ENCODE peak calls at places on chromosomes 5 and 9, in seven cellular contexts. J is SJSA1, R is AG09309, L is astrocyte, P is mesendoderm, O is T follicular helper cell, V is NCI-H1105 treated with DMSO at 0.1 percent for 48 hours. B is an unnamed sample.
A peak's percentile ranks its signal among the peaks of the same experiment; 100 is the strongest.

GRCh38 chr9:108860354-108860753 is 1.7 kb upstream of the ACTL7A start:
- DNase-seq in J (no peak), R (no peak), L (no peak), P (no peak), O (no peak), V (no peak), B (peak; percentile 13)

GRCh38 chr9:114366334-114367128 is 21.3 kb downstream of the AKNA start:
- DNase-seq in J (peak; percentile 81), R (peak; percentile 79), L (peak; percentile 91), P (no peak), O (no peak), V (no peak), B (no peak)

GRCh38 chr9:96655198-96655851 is at the start of gene PRXL2C:
- DNase-seq in J (peak; percentile 63), R (no peak), L (peak; percentile 51), P (peak; percentile 70), O (peak; percentile 77), V (peak; percentile 67), B (peak; percentile 52)

GRCh38 chr9:21402387-21403247 is 6.3 kb upstream of the IFNA8 start:
- DNase-seq in J (no peak), R (no peak), L (no peak), P (peak; percentile 67), O (no peak), V (no peak), B (no peak)

GRCh38 chr5:14039063-14039462 is 94.6 kb upstream of the DNAH5 start:
- DNase-seq in J (peak; percentile 53), R (no peak), L (peak; percentile 66), P (no peak), O (no peak), V (no peak), B (no peak)

GRCh38 chr9:98074119-98074990 is 17.8 kb downstream of the NANS start:
- DNase-seq in J (peak; percentile 65), R (no peak), L (no peak), P (peak; percentile 72), O (peak; percentile 53), V (peak; percentile 36), B (peak; percentile 78)

GRCh38 chr9:136825295-136826187 is 16.7 kb upstream of the AJM1 start:
- DNase-seq in J (no peak), R (no peak), L (no peak), P (no peak), O (no peak), V (no peak), B (no peak)

GRCh38 chr5:39158786-39159185 is 60.6 kb downstream of the FYB1 start:
- DNase-seq in J (no peak), R (no peak), L (no peak), P (no peak), O (no peak), V (no peak), B (no peak)

GRCh38 chr5:62138607-62139006 is 167.4 kb upstream of the KIF2A start:
- DNase-seq in J (no peak), R (no peak), L (no peak), P (peak; percentile 83), O (no peak), V (no peak), B (no peak)

GRCh38 chr9:118305371-118305770 is 601.2 kb downstream of the TLR4 start:
- DNase-seq in J (no peak), R (no peak), L (no peak), P (no peak), O (no peak), V (peak; percentile 22), B (no peak)

GRCh38 chr5:55691265-55692105 is 20.6 kb downstream of the SLC38A9 start:
- DNase-seq in J (peak; percentile 29), R (no peak), L (peak; percentile 27), P (peak; percentile 57), O (no peak), V (peak; percentile 34), B (peak; percentile 79)

GRCh38 chr9:101915479-101915878 is 177.0 kb upstream of the GRIN3A start:
- DNase-seq in J (no peak), R (no peak), L (no peak), P (no peak), O (no peak), V (no peak), B (no peak)

GRCh38 chr5:175922192-175922885 is 45.8 kb downstream of the THOC3 start:
- DNase-seq in J (peak; percentile 93), R (peak; percentile 96), L (peak; percentile 94), P (no peak), O (no peak), V (no peak), B (no peak)

GRCh38 chr5:177982072-177982727 is 13.8 kb downstream of the PROP1 start:
- DNase-seq in J (no peak), R (no peak), L (no peak), P (peak; percentile 76), O (no peak), V (no peak), B (peak; percentile 29)

GRCh38 chr9:14661421-14662059 is 31.7 kb downstream of the ZDHHC21 start:
- DNase-seq in J (no peak), R (no peak), L (no peak), P (no peak), O (no peak), V (peak; percentile 53), B (peak; percentile 68)

GRCh38 chr5:106755789-106756188 is 914.9 kb downstream of the EFNA5 start:
- DNase-seq in J (no peak), R (no peak), L (no peak), P (no peak), O (no peak), V (no peak), B (no peak)

GRCh38 chr9:34637356-34638137 is at the start of gene SIGMAR1:
- DNase-seq in J (peak; percentile 85), R (peak; percentile 63), L (peak; percentile 87), P (peak; percentile 96), O (peak; percentile 88), V (peak; percentile 86), B (peak; percentile 94)

GRCh38 chr5:124527220-124527991 is 219.0 kb downstream of the ZNF608 start:
- DNase-seq in J (no peak), R (no peak), L (peak; percentile 72), P (no peak), O (no peak), V (no peak), B (no peak)

GRCh38 chr5:61394078-61394701 is 62.1 kb downstream of the ZSWIM6 start:
- DNase-seq in J (no peak), R (no peak), L (peak; percentile 43), P (no peak), O (no peak), V (no peak), B (no peak)

GRCh38 chr9:33042528-33042927 is 17.5 kb downstream of the DNAJA1 start:
- DNase-seq in J (no peak), R (no peak), L (no peak), P (no peak), O (no peak), V (no peak), B (no peak)

GRCh38 chr9:121303456-121304451 is 35.8 kb downstream of the GSN start:
- DNase-seq in J (no peak), R (no peak), L (no peak), P (no peak), O (no peak), V (no peak), B (no peak)

GRCh38 chr9:111114486-111114885 is 76.2 kb upstream of the LPAR1 start:
- DNase-seq in J (no peak), R (no peak), L (no peak), P (no peak), O (no peak), V (no peak), B (no peak)

GRCh38 chr5:74149395-74149794 is 491.1 kb downstream of the ENC1 start:
- DNase-seq in J (peak; percentile 15), R (no peak), L (peak; percentile 90), P (no peak), O (no peak), V (no peak), B (no peak)

GRCh38 chr5:177362871-177363507 is 5.3 kb downstream of the RGS14 start:
- DNase-seq in J (no peak), R (no peak), L (no peak), P (peak; percentile 67), O (peak; percentile 55), V (peak; percentile 58), B (peak; percentile 70)

GRCh38 chr5:115193295-115193694 is 23.6 kb upstream of the TRIM36 start:
- DNase-seq in J (no peak), R (no peak), L (no peak), P (no peak), O (no peak), V (no peak), B (no peak)

GRCh38 chr5:95800553-95800952 is 22.0 kb downstream of the GLRX start:
- DNase-seq in J (no peak), R (no peak), L (no peak), P (no peak), O (no peak), V (no peak), B (no peak)

GRCh38 chr5:91212336-91213092 is 170.6 kb downstream of the ARRDC3 start:
- DNase-seq in J (peak; percentile 75), R (peak; percentile 94), L (peak; percentile 91), P (no peak), O (no peak), V (no peak), B (peak; percentile 32)

GRCh38 chr5:176188506-176189193 is 49.6 kb upstream of the SIMC1 start:
- DNase-seq in J (no peak), R (no peak), L (no peak), P (no peak), O (no peak), V (no peak), B (no peak)

GRCh38 chr5:120932480-120932879 is 468.4 kb downstream of the PRR16 start:
- DNase-seq in J (no peak), R (no peak), L (no peak), P (peak; percentile 12), O (no peak), V (no peak), B (no peak)

GRCh38 chr5:150022163-150022540 is 21.6 kb downstream of the HMGXB3 start:
- DNase-seq in J (peak; percentile 90), R (peak; percentile 85), L (peak; percentile 94), P (no peak), O (no peak), V (no peak), B (no peak)

GRCh38 chr5:52997424-52997823 is 8.3 kb downstream of the ITGA2 start:
- DNase-seq in J (no peak), R (no peak), L (no peak), P (no peak), O (no peak), V (no peak), B (no peak)

GRCh38 chr9:119094086-119094485 is 275.1 kb downstream of the BRINP1 start:
- DNase-seq in J (no peak), R (no peak), L (peak; percentile 6), P (no peak), O (no peak), V (no peak), B (no peak)

GRCh38 chr5:471750-472058 is 28.7 kb downstream of the EXOC3 start:
- DNase-seq in J (no peak), R (no peak), L (no peak), P (no peak), O (no peak), V (no peak), B (peak; percentile 38)

GRCh38 chr5:55771175-55771655 is 33.4 kb downstream of the DDX4 start:
- DNase-seq in J (no peak), R (no peak), L (no peak), P (no peak), O (no peak), V (no peak), B (no peak)

GRCh38 chr5:146027746-146028145 is 77.6 kb downstream of the PLAC8L1 start:
- DNase-seq in J (no peak), R (no peak), L (peak; percentile 55), P (no peak), O (no peak), V (no peak), B (no peak)

GRCh38 chr5:132176543-132176945 is 51.1 kb downstream of the P4HA2 start:
- DNase-seq in J (no peak), R (no peak), L (no peak), P (peak; percentile 41), O (no peak), V (no peak), B (peak; percentile 73)

GRCh38 chr5:32520995-32521394 is 64.4 kb upstream of the SUB1 start:
- DNase-seq in J (no peak), R (no peak), L (no peak), P (no peak), O (no peak), V (no peak), B (no peak)

B was measured in OCI-M1.